ENCODE peak calls at places on chromosomes 7 and 10, in five cellular contexts. E is H1, X is neuronal stem cell, Q is IMR-90, I is mesenchymal stem cell. N is an unnamed sample.

GRCh38 chr10:128491686-128492085 is 365.5 kb upstream of the MKI67 start:
- DNase-seq in E (no peak), X (no peak), Q (no peak), I (no peak), N (no peak)

GRCh38 chr7:152709307-152710133 is 33.6 kb upstream of the XRCC2 start:
- DNase-seq in E (no peak), X (peak; percentile 15), Q (peak; percentile 16), I (peak; percentile 11), N (no peak)

GRCh38 chr10:116045957-116046356 is 227.0 kb downstream of the GFRA1 start:
- DNase-seq in E (no peak), X (no peak), Q (no peak), I (no peak), N (no peak)

GRCh38 chr7:4707134-4707651 is 25.1 kb downstream of the FOXK1 start:
- DNase-seq in E (peak; percentile 54), X (peak; percentile 43), Q (no peak), I (peak; percentile 81), N (peak; percentile 74)

GRCh38 chr10:96719850-96720421 is 378 bp downstream of the PIK3AP1 start:
- DNase-seq in E (peak; percentile 83), X (peak; percentile 31), Q (no peak), I (no peak), N (peak; percentile 83)

GRCh38 chr10:99984201-99984600 is 25.5 kb downstream of the DNMBP start:
- DNase-seq in E (no peak), X (no peak), Q (peak; percentile 68), I (peak; percentile 63), N (no peak)

GRCh38 chr10:43843331-43844101 is 194.8 kb upstream of the ZNF32 start:
- DNase-seq in E (no peak), X (no peak), Q (peak; percentile 86), I (peak; percentile 89), N (no peak)

GRCh38 chr7:77550586-77550985 is 13.5 kb downstream of the PTPN12 start:
- DNase-seq in E (no peak), X (no peak), Q (peak; percentile 22), I (no peak), N (no peak)

GRCh38 chr10:110498982-110499795 is 1.5 kb downstream of the DUSP5 start:
- DNase-seq in E (peak; percentile 73), X (no peak), Q (peak; percentile 74), I (peak; percentile 68), N (peak; percentile 76)

GRCh38 chr10:114526112-114526496 is 121.8 kb upstream of the AFAP1L2 start:
- DNase-seq in E (no peak), X (no peak), Q (peak; percentile 16), I (peak; percentile 71), N (no peak)

GRCh38 chr10:96370575-96371157 is 11.9 kb upstream of the OPALIN start:
- DNase-seq in E (peak; percentile 88), X (peak; percentile 58), Q (peak; percentile 17), I (peak; percentile 32), N (peak; percentile 82)

GRCh38 chr10:76160758-76161555 is 729.5 kb downstream of the LRMDA start:
- DNase-seq in E (no peak), X (no peak), Q (no peak), I (peak; percentile 38), N (no peak)

GRCh38 chr10:90885176-90885575 is 13.4 kb downstream of the RPP30 start:
- DNase-seq in E (no peak), X (no peak), Q (peak; percentile 85), I (peak; percentile 76), N (no peak)

GRCh38 chr7:73706122-73707044 is 13.1 kb downstream of the STX1A start:
- DNase-seq in E (peak; percentile 47), X (no peak), Q (peak; percentile 52), I (peak; percentile 10), N (no peak)

GRCh38 chr7:92740713-92741126 is 95.7 kb downstream of the CDK6 start:
- DNase-seq in E (no peak), X (no peak), Q (peak; percentile 89), I (peak; percentile 72), N (no peak)

GRCh38 chr7:150668472-150668911 is 17.0 kb upstream of the GIMAP2 start:
- DNase-seq in E (no peak), X (no peak), Q (no peak), I (no peak), N (no peak)

GRCh38 chr7:77657427-77658331 is 38.6 kb upstream of the RSBN1L start:
- DNase-seq in E (no peak), X (no peak), Q (peak; percentile 43), I (peak; percentile 59), N (no peak)

GRCh38 chr10:5619366-5620211 is 46.8 kb downstream of the ASB13 start:
- DNase-seq in E (no peak), X (no peak), Q (no peak), I (no peak), N (no peak)

GRCh38 chr10:51300617-51301350 is 226.5 kb downstream of the PRKG1 start:
- DNase-seq in E (no peak), X (no peak), Q (no peak), I (no peak), N (no peak)

GRCh38 chr7:118436663-118437062 is 212.2 kb downstream of the ANKRD7 start:
- DNase-seq in E (no peak), X (no peak), Q (no peak), I (no peak), N (peak; percentile 31)

GRCh38 chr10:132497788-132498561 is 39.6 kb upstream of the INPP5A start:
- DNase-seq in E (no peak), X (no peak), Q (no peak), I (no peak), N (peak; percentile 21)

GRCh38 chr7:91656486-91657237 is 223.8 kb downstream of the MTERF1 start:
- DNase-seq in E (no peak), X (no peak), Q (no peak), I (no peak), N (no peak)

GRCh38 chr10:117933036-117933435 is 113.7 kb downstream of the RAB11FIP2 start:
- DNase-seq in E (no peak), X (no peak), Q (peak; percentile 58), I (no peak), N (no peak)

GRCh38 chr10:23151071-23151470 is 41.0 kb upstream of the PTF1A start:
- DNase-seq in E (no peak), X (no peak), Q (no peak), I (no peak), N (no peak)

GRCh38 chr10:116001266-116001857 is 271.6 kb downstream of the GFRA1 start:
- DNase-seq in E (no peak), X (no peak), Q (no peak), I (no peak), N (no peak)

GRCh38 chr7:99651290-99651689 is 28.5 kb downstream of the CYP3A5 start:
- DNase-seq in E (no peak), X (no peak), Q (no peak), I (no peak), N (no peak)

GRCh38 chr7:38822556-38822955 is 86.4 kb downstream of the VPS41 start:
- DNase-seq in E (no peak), X (no peak), Q (peak; percentile 18), I (no peak), N (no peak)

GRCh38 chr7:85447004-85447403 is 260.1 kb upstream of the SEMA3D start:
- DNase-seq in E (no peak), X (no peak), Q (no peak), I (no peak), N (no peak)

GRCh38 chr10:118850418-118851061 is 95.8 kb upstream of the CACUL1 start:
- DNase-seq in E (peak; percentile 92), X (peak; percentile 41), Q (peak; percentile 36), I (peak; percentile 38), N (peak; percentile 79)

GRCh38 chr10:88028654-88029053 is 165.2 kb downstream of the PTEN start:
- DNase-seq in E (no peak), X (no peak), Q (no peak), I (no peak), N (no peak)

GRCh38 chr7:32779167-32779566 is 112.4 kb downstream of the KBTBD2 start:
- DNase-seq in E (no peak), X (no peak), Q (no peak), I (no peak), N (no peak)

DNA sequence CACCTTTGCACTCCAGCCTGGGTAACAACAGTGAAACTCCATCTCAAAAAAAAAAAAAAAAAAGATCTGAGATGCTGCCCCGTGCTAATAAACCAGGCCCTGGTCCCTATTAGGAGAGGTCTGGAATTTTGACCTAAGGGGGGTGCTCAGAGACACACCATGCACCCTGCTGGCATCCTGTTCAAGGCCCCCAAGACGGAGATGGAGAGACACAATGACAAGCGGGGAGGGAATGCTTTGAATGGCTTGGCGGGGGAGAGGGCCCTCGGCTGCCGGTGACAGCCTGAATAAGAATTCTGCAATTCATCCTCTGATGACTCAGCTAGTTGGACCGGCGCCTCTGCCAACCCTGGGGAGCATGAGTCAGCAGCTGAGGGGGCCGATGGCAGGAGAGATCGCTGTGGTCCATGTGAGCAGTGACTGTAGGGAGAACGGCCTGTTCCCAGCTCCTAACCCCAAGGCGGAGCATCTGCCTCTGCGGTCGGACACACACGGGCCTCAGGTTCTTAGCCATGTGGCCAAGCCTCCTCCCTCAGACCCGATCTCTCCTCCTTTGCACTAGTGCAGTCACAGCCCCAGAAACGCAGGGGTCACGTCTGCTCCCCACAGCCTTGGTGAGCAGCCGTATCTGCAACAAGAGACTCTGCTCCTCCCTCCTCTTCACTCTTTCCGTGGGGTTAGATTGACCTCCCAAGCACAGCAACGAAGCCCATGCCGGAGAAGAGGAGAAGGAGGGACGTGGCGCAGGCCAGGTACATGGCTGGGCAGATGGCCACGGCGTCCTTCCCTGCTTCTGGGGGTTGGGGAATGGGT is 14.9 kb downstream of the TRIM56 start:
- DNase-seq in E (peak; percentile 72), X (peak; percentile 68), Q (peak; percentile 99), I (peak; percentile 99), N (peak; percentile 94)
- H2AK5ac ChIP-seq in E (peak overlapping the region; percentile 4), X (peak overlapping the region; percentile 41), Q (peak overlapping the region; percentile 100), I (peak overlapping the region; percentile 99), N (no peak overlapping the region)

GRCh38 chr10:78972160-78972946 is 96.4 kb upstream of the ZMIZ1 start:
- DNase-seq in E (no peak), X (peak; percentile 38), Q (peak; percentile 83), I (peak; percentile 98), N (peak; percentile 39)

GRCh38 chr10:78973901-78974408 is 94.8 kb upstream of the ZMIZ1 start:
- DNase-seq in E (peak; percentile 88), X (peak; percentile 76), Q (peak; percentile 56), I (no peak), N (peak; percentile 88)

GRCh38 chr10:78971094-78971682 is 97.6 kb upstream of the ZMIZ1 start:
- DNase-seq in E (no peak), X (no peak), Q (no peak), I (no peak), N (no peak)

GRCh38 chr10:78974409-78975317 is 94.1 kb upstream of the ZMIZ1 start:
- DNase-seq in E (peak; percentile 70), X (peak; percentile 41), Q (peak; percentile 94), I (peak; percentile 99), N (peak; percentile 82)

GRCh38 chr10:78972947-78973900 is 95.5 kb upstream of the ZMIZ1 start:
- DNase-seq in E (peak; percentile 72), X (peak; percentile 90), Q (peak; percentile 95), I (peak; percentile 99), N (peak; percentile 87)
- H4K91ac ChIP-seq in E (peak overlapping the region; percentile 81), X (no peak overlapping the region), Q (peak overlapping the region; percentile 98), I (peak overlapping the region; percentile 99), N (no peak overlapping the region)

GRCh38 chr10:69876286-69876685 is 74.6 kb downstream of the COL13A1 start:
- DNase-seq in E (no peak), X (no peak), Q (no peak), I (no peak), N (no peak)
- H2BK15ac ChIP-seq in E (peak overlapping the region; percentile 76), X (no peak overlapping the region), Q (no peak overlapping the region), I (no peak overlapping the region), N (no peak overlapping the region)

GRCh38 chr10:26491934-26492333 is 53.8 kb downstream of the APBB1IP start:
- DNase-seq in E (no peak), X (no peak), Q (no peak), I (no peak), N (no peak)
- H2AK5ac ChIP-seq in E (no peak overlapping the region), X (no peak overlapping the region), Q (no peak overlapping the region), I (peak overlapping the region; percentile 57), N (no peak overlapping the region)